ENCODE peak calls at places on chromosomes 7 and 10, in ten cellular contexts. N is HFF-Myc, C is NCI-H524 treated with DMSO at 0.1 percent for 48 hours, K is skeletal muscle cell, P is HuH-7.5, Z is AG20443, F is HFFc6, I is PC-9, D is T-cell, O is NT2/D1. S is an unnamed sample.

GRCh38 chr7:83849135-83849534 is 200.2 kb upstream of the SEMA3E start:
- DNase-seq in N (peak), C (no peak), K (peak), P (no peak), Z (peak), F (peak), I (no peak), D (no peak), O (no peak), S (no peak)

GRCh38 chr7:36279251-36279925 is 110.3 kb upstream of the ANLN start:
- DNase-seq in N (no peak), C (no peak), K (no peak), P (no peak), Z (no peak), F (no peak), I (no peak), D (no peak), O (no peak), S (no peak)

GRCh38 chr10:126222736-126223511 is 165.4 kb downstream of the ADAM12 start:
- DNase-seq in N (no peak), C (no peak), K (no peak), P (no peak), Z (peak), F (peak), I (no peak), D (no peak), O (no peak), S (no peak)

GRCh38 chr10:48842231-48842630 is 97.4 kb downstream of the LRRC18 start:
- DNase-seq in N (no peak), C (no peak), K (no peak), P (no peak), Z (no peak), F (no peak), I (no peak), D (no peak), O (no peak), S (no peak)

GRCh38 chr7:41709621-41710020 is 6.7 kb upstream of the INHBA start:
- DNase-seq in N (no peak), C (no peak), K (peak), P (no peak), Z (peak), F (peak), I (no peak), D (no peak), O (no peak), S (peak)

GRCh38 chr7:134701272-134701671 is 54.6 kb downstream of the BPGM start:
- DNase-seq in N (no peak), C (no peak), K (no peak), P (no peak), Z (no peak), F (peak), I (no peak), D (no peak), O (no peak), S (no peak)

GRCh38 chr10:4127518-4128315 is 342.7 kb upstream of the KLF6 start:
- DNase-seq in N (no peak), C (no peak), K (no peak), P (no peak), Z (no peak), F (no peak), I (no peak), D (no peak), O (peak), S (no peak)

GRCh38 chr7:2242541-2243482 is 786 bp downstream of the NUDT1 start:
- DNase-seq in N (no peak), C (peak), K (no peak), P (peak), Z (peak), F (peak), I (peak), D (no peak), O (no peak), S (peak)

GRCh38 chr10:44853148-44853734 is 57.9 kb upstream of the TMEM72 start:
- DNase-seq in N (no peak), C (no peak), K (no peak), P (no peak), Z (peak), F (peak), I (no peak), D (no peak), O (no peak), S (peak)

GRCh38 chr10:99787782-99788181 is 5.3 kb downstream of the ABCC2 start:
- DNase-seq in N (no peak), C (no peak), K (no peak), P (no peak), Z (no peak), F (no peak), I (no peak), D (no peak), O (no peak), S (no peak)

GRCh38 chr7:100867040-100867795 is at the start of gene TRIP6:
- DNase-seq in N (peak), C (no peak), K (peak), P (peak), Z (peak), F (peak), I (peak), D (peak), O (peak), S (peak)

GRCh38 chr7:139573871-139574270 is 50.4 kb downstream of the CLEC2L start:
- DNase-seq in N (no peak), C (no peak), K (no peak), P (no peak), Z (no peak), F (no peak), I (no peak), D (no peak), O (no peak), S (no peak)

GRCh38 chr7:29723599-29723998 is 82.7 kb upstream of the WIPF3 start:
- DNase-seq in N (peak), C (no peak), K (peak), P (no peak), Z (no peak), F (peak), I (peak), D (no peak), O (no peak), S (no peak)

GRCh38 chr7:141320287-141320686 is 230.9 kb upstream of the AGK start:
- DNase-seq in N (no peak), C (no peak), K (no peak), P (no peak), Z (no peak), F (no peak), I (no peak), D (no peak), O (no peak), S (peak)

GRCh38 chr7:1432411-1433082 is 26.7 kb downstream of the MICALL2 start:
- DNase-seq in N (no peak), C (no peak), K (no peak), P (peak), Z (peak), F (peak), I (peak), D (peak), O (peak), S (peak)

GRCh38 chr7:155322530-155322929 is 24.9 kb downstream of the INSIG1 start:
- DNase-seq in N (no peak), C (no peak), K (no peak), P (no peak), Z (peak), F (peak), I (peak), D (no peak), O (no peak), S (peak)

GRCh38 chr10:120999868-121000267 is 148.7 kb downstream of the WDR11 start:
- DNase-seq in N (no peak), C (no peak), K (no peak), P (no peak), Z (no peak), F (no peak), I (no peak), D (no peak), O (no peak), S (no peak)

GRCh38 chr7:50502001-50502684 is 52.0 kb upstream of the FIGNL1 start:
- DNase-seq in N (peak), C (no peak), K (peak), P (no peak), Z (peak), F (peak), I (no peak), D (no peak), O (no peak), S (peak)

GRCh38 chr10:63634488-63635090 is 113.4 kb downstream of the REEP3 start:
- DNase-seq in N (no peak), C (no peak), K (no peak), P (no peak), Z (no peak), F (no peak), I (no peak), D (no peak), O (no peak), S (no peak)

GRCh38 chr7:2096692-2097380 is 135.9 kb downstream of the MAD1L1 start:
- DNase-seq in N (no peak), C (no peak), K (no peak), P (no peak), Z (no peak), F (no peak), I (no peak), D (no peak), O (no peak), S (no peak)

GRCh38 chr10:134205-134742 is 981 bp upstream of the ZMYND11 start:
- DNase-seq in N (no peak), C (no peak), K (no peak), P (peak), Z (no peak), F (no peak), I (no peak), D (no peak), O (no peak), S (no peak)

GRCh38 chr10:101028446-101029244 is 2.3 kb downstream of the PDZD7 start:
- DNase-seq in N (no peak), C (no peak), K (no peak), P (no peak), Z (no peak), F (no peak), I (peak), D (no peak), O (no peak), S (no peak)

GRCh38 chr10:130067893-130068292 is 42.7 kb downstream of the C10orf143 start:
- DNase-seq in N (no peak), C (no peak), K (no peak), P (no peak), Z (no peak), F (no peak), I (no peak), D (no peak), O (no peak), S (no peak)

GRCh38 chr7:572013-572667 is 52.5 kb upstream of the PDGFA start:
- DNase-seq in N (no peak), C (no peak), K (no peak), P (no peak), Z (no peak), F (no peak), I (no peak), D (no peak), O (no peak), S (no peak)

GRCh38 chr10:94617389-94617944 is 66.1 kb upstream of the CYP2C18 start:
- DNase-seq in N (peak), C (no peak), K (no peak), P (no peak), Z (no peak), F (no peak), I (peak), D (no peak), O (no peak), S (no peak)

GRCh38 chr10:131641231-131641630 is 259.6 kb upstream of the PPP2R2D start:
- DNase-seq in N (no peak), C (no peak), K (no peak), P (peak), Z (no peak), F (no peak), I (no peak), D (no peak), O (no peak), S (no peak)

GRCh38 chr7:112411186-112411795 is 39.0 kb upstream of the IFRD1 start:
- DNase-seq in N (no peak), C (no peak), K (peak), P (no peak), Z (peak), F (peak), I (no peak), D (no peak), O (no peak), S (peak)

GRCh38 chr10:14700551-14700950 is 74.1 kb downstream of the FAM107B start:
- DNase-seq in N (no peak), C (no peak), K (no peak), P (no peak), Z (no peak), F (no peak), I (no peak), D (no peak), O (no peak), S (no peak)

GRCh38 chr10:32318476-32318896 is 28.5 kb downstream of the EPC1 start:
- DNase-seq in N (no peak), C (no peak), K (no peak), P (no peak), Z (peak), F (no peak), I (no peak), D (no peak), O (no peak), S (no peak)

GRCh38 chr10:76185476-76186255 is 754.2 kb downstream of the LRMDA start:
- DNase-seq in N (no peak), C (no peak), K (no peak), P (no peak), Z (peak), F (no peak), I (no peak), D (no peak), O (no peak), S (no peak)

GRCh38 chr10:104928733-104929132 is 287.6 kb downstream of the SORCS3 start:
- DNase-seq in N (no peak), C (no peak), K (no peak), P (no peak), Z (peak), F (no peak), I (no peak), D (no peak), O (no peak), S (no peak)